ENCODE peak calls at places on chromosomes 3 and 15, in four cellular contexts. One of them, this sample, is unnamed.
A peak's percentile ranks its signal among the peaks of the same experiment; 100 is the strongest.

GRCh38 chr3:62046326-62046725 is 327.0 kb downstream of the FEZF2 start:
- DNase-seq in mammary epithelial cell: no peak
- DNase-seq in heart right ventricle: no peak
- DNase-seq in Caco-2: no peak
- DNase-seq in this sample: no peak

GRCh38 chr3:65857327-65857726 is 181.4 kb downstream of the MAGI1 start:
- DNase-seq in mammary epithelial cell: no peak
- DNase-seq in heart right ventricle: no peak
- DNase-seq in Caco-2: no peak
- DNase-seq in this sample: no peak

GRCh38 chr3:66476852-66477381 is 23.9 kb downstream of the LRIG1 start:
- DNase-seq in mammary epithelial cell: no peak
- DNase-seq in heart right ventricle: no peak
- DNase-seq in Caco-2: peak; percentile 35
- DNase-seq in this sample: no peak

GRCh38 chr15:68277131-68277604 is 377 bp upstream of the FEM1B start:
- DNase-seq in mammary epithelial cell: no peak
- DNase-seq in heart right ventricle: no peak
- DNase-seq in Caco-2: no peak
- DNase-seq in this sample: no peak

GRCh38 chr3:72820405-72820804 is 27.8 kb downstream of the SHQ1 start:
- DNase-seq in mammary epithelial cell: peak; percentile 26
- DNase-seq in heart right ventricle: no peak
- DNase-seq in Caco-2: no peak
- DNase-seq in this sample: no peak

GRCh38 chr3:30804983-30805382 is 89.5 kb downstream of the GADL1 start:
- DNase-seq in mammary epithelial cell: no peak
- DNase-seq in heart right ventricle: no peak
- DNase-seq in Caco-2: no peak
- DNase-seq in this sample: no peak

GRCh38 chr3:168341192-168341816 is 245.6 kb upstream of the GOLIM4 start:
- DNase-seq in mammary epithelial cell: no peak
- DNase-seq in heart right ventricle: no peak
- DNase-seq in Caco-2: no peak
- DNase-seq in this sample: no peak

GRCh38 chr3:177321819-177322218 is 124.5 kb upstream of the TBL1XR1 start:
- DNase-seq in mammary epithelial cell: no peak
- DNase-seq in heart right ventricle: no peak
- DNase-seq in Caco-2: no peak
- DNase-seq in this sample: no peak

GRCh38 chr3:128170866-128171516 is 17.7 kb downstream of the EEFSEC start:
- DNase-seq in mammary epithelial cell: peak; percentile 61
- DNase-seq in heart right ventricle: peak; percentile 23
- DNase-seq in Caco-2: peak; percentile 83
- DNase-seq in this sample: peak; percentile 69

GRCh38 chr3:196694941-196695848 is 16.9 kb downstream of the CEP19 start:
- DNase-seq in mammary epithelial cell: no peak
- DNase-seq in heart right ventricle: no peak
- DNase-seq in Caco-2: no peak
- DNase-seq in this sample: no peak

GRCh38 chr3:149581681-149582349 is 76.0 kb downstream of the WWTR1 start:
- DNase-seq in mammary epithelial cell: peak; percentile 98
- DNase-seq in heart right ventricle: no peak
- DNase-seq in Caco-2: no peak
- DNase-seq in this sample: peak; percentile 97

GRCh38 chr3:46693897-46694235 is 387 bp upstream of the ALS2CL start:
- DNase-seq in mammary epithelial cell: no peak
- DNase-seq in heart right ventricle: no peak
- DNase-seq in Caco-2: no peak
- DNase-seq in this sample: no peak

GRCh38 chr15:66816201-66816600 is 114.2 kb downstream of the SMAD6 start:
- DNase-seq in mammary epithelial cell: no peak
- DNase-seq in heart right ventricle: no peak
- DNase-seq in Caco-2: no peak
- DNase-seq in this sample: no peak
- H3K9me3 ChIP-seq in mammary epithelial cell: no peaks in the 10 kb centered on the region
- H3K9me3 ChIP-seq in heart right ventricle: peaks cover 6% of the 10 kb centered on the region
- H3K9me3 ChIP-seq in Caco-2: peaks cover 4% of the 10 kb centered on the region
- H3K9me3 ChIP-seq in this sample: no peaks in the 10 kb centered on the region

GRCh38 chr15:90190606-90191343 is 10.4 kb upstream of the SEMA4B start:
- DNase-seq in mammary epithelial cell: peak; percentile 94
- DNase-seq in heart right ventricle: no peak
- DNase-seq in Caco-2: no peak
- DNase-seq in this sample: peak; percentile 29

GRCh38 chr15:90191344-90191687 is 9.8 kb upstream of the SEMA4B start:
- DNase-seq in mammary epithelial cell: no peak
- DNase-seq in heart right ventricle: no peak
- DNase-seq in Caco-2: no peak
- DNase-seq in this sample: no peak

GRCh38 chr15:90188914-90189748 is 12.0 kb upstream of the SEMA4B start:
- DNase-seq in mammary epithelial cell: no peak
- DNase-seq in heart right ventricle: no peak
- DNase-seq in Caco-2: no peak
- DNase-seq in this sample: no peak

GRCh38 chr15:90191795-90192494 is 9.2 kb upstream of the SEMA4B start:
- DNase-seq in mammary epithelial cell: peak; percentile 60
- DNase-seq in heart right ventricle: peak; percentile 74
- DNase-seq in Caco-2: peak; percentile 13
- DNase-seq in this sample: peak; percentile 70

DNA sequence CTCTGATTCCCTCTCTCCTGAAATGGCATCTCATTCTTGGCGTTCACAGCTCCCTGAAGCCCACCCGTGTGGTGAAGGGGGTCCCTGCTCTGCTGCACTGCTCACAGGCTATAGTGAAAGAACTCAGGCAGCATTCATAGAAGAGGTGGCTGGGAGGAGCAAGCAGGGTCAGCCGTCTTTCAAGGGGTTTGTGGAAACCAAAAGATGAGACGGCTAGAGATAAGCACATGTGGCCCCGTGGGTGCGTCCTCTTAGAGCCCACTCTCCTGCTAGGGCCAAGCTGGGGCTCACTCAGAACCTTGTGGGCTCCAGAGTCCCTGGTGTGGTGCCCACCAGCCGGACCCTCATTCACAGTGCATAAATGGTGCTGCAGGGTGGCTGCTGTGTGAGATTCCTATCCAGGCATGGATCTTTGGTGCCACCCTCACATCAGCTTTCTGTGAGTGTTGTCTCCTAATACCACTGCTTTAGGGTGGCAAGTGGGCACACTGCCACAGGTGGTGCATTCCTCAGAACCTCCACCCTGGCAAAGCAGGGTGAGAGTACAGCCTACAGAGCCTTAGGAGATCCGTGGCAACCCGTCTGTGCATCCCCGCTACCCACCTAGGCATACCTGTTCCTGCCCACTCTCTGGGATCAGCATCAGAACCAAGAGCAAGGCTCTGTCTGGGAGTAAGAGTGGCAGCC is 11.2 kb upstream of the SEMA4B start:
- DNase-seq in mammary epithelial cell: no peak
- DNase-seq in heart right ventricle: no peak
- DNase-seq in Caco-2: no peak
- DNase-seq in this sample: no peak
- H3K4me3 ChIP-seq in mammary epithelial cell: no peak overlapping the region
- H3K4me3 ChIP-seq in heart right ventricle: no peak overlapping the region
- H3K4me3 ChIP-seq in Caco-2: no peak overlapping the region
- H3K4me3 ChIP-seq in this sample: no peak overlapping the region

DNA sequence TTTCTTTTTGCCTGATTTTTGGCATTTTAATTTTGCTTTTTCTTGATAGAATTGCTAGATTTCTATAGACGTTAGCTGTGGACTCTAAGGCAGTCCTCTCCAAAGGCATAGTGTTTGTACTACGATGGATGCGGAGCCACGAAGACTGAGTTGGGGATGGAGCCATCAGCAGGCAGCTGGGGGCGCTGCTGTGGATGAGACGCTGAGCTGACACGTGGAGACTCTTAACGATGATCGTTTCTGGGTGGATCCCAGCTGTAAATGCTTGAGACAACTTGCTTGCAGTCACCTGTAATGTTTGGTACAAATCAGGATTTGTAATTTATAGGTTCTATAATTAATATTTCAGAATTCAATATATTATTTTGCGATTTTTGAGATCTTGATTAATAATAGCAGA is 13.3 kb upstream of the PPP1R2 start:
- DNase-seq in mammary epithelial cell: no peak
- DNase-seq in heart right ventricle: no peak
- DNase-seq in Caco-2: no peak
- DNase-seq in this sample: no peak
- TF ChIP-seq CTCF in mammary epithelial cell: no peak
- TF ChIP-seq CTCF in heart right ventricle: peak; percentile 34
- TF ChIP-seq CTCF in Caco-2: no peak
- TF ChIP-seq CTCF in this sample: no peak

GRCh38 chr3:157479464-157480243 is 23.6 kb downstream of the VEPH1 start:
- DNase-seq in mammary epithelial cell: no peak
- DNase-seq in heart right ventricle: no peak
- DNase-seq in Caco-2: no peak
- DNase-seq in this sample: no peak
- H3K9me3 ChIP-seq in mammary epithelial cell: no peaks in the 10 kb centered on the region
- H3K9me3 ChIP-seq in heart right ventricle: no peaks in the 10 kb centered on the region
- H3K9me3 ChIP-seq in Caco-2: peaks cover 3% of the 10 kb centered on the region
- H3K9me3 ChIP-seq in this sample: no peaks in the 10 kb centered on the region

This sample was measured in PC-9.